ENCODE peak calls at places on chromosomes 2 and 18, in five cellular contexts. W, B, K, Z and P are unnamed samples.

GRCh38 chr2:150570712-150571111 is 83.2 kb upstream of the RND3 start:
- DNase-seq in W (no peak), B (no peak), K (no peak), Z (no peak), P (no peak)

GRCh38 chr2:231715988-231716616 is 7.8 kb downstream of the PTMA start:
- DNase-seq in W (no peak), B (no peak), K (no peak), Z (no peak), P (no peak)

GRCh38 chr2:236676131-236676873 is 106.7 kb downstream of the ACKR3 start:
- DNase-seq in W (no peak), B (no peak), K (no peak), Z (no peak), P (no peak)

GRCh38 chr2:118431188-118431562 is 342.9 kb downstream of the INSIG2 start:
- DNase-seq in W (no peak), B (no peak), K (no peak), Z (no peak), P (no peak)

GRCh38 chr2:233513953-233514655 is 52.5 kb downstream of the USP40 start:
- DNase-seq in W (peak), B (no peak), K (no peak), Z (no peak), P (no peak)

GRCh38 chr18:13435596-13436333 is 217.2 kb downstream of the LDLRAD4 start:
- DNase-seq in W (no peak), B (no peak), K (no peak), Z (no peak), P (no peak)

GRCh38 chr2:31997653-31998052 is 13.2 kb downstream of the MEMO1 start:
- DNase-seq in W (no peak), B (no peak), K (no peak), Z (no peak), P (no peak)

GRCh38 chr2:67389788-67390187 is 7.3 kb upstream of the ETAA1 start:
- DNase-seq in W (no peak), B (no peak), K (no peak), Z (no peak), P (no peak)

GRCh38 chr2:20496069-20496468 is 49.2 kb downstream of the RHOB start:
- DNase-seq in W (no peak), B (no peak), K (no peak), Z (no peak), P (no peak)

GRCh38 chr18:73848656-73849055 is 299.0 kb downstream of the FBXO15 start:
- DNase-seq in W (no peak), B (no peak), K (no peak), Z (no peak), P (no peak)

GRCh38 chr2:8626572-8626971 is 55.3 kb upstream of the ID2 start:
- DNase-seq in W (no peak), B (no peak), K (no peak), Z (no peak), P (no peak)

GRCh38 chr2:175187378-175187777 is 5.9 kb upstream of the ATP5MC3 start:
- DNase-seq in W (no peak), B (no peak), K (no peak), Z (no peak), P (no peak)

GRCh38 chr2:4763009-4763408 is 929.2 kb upstream of the SOX11 start:
- DNase-seq in W (peak), B (peak), K (no peak), Z (no peak), P (no peak)

GRCh38 chr2:3630631-3631030 is 27.4 kb upstream of the ALLC start:
- DNase-seq in W (no peak), B (no peak), K (no peak), Z (peak), P (no peak)

GRCh38 chr2:197858607-197859140 is 54.3 kb downstream of the PLCL1 start:
- DNase-seq in W (no peak), B (no peak), K (no peak), Z (no peak), P (no peak)

GRCh38 chr18:13471971-13472628 is 253.5 kb downstream of the LDLRAD4 start:
- DNase-seq in W (peak), B (peak), K (no peak), Z (peak), P (no peak)

GRCh38 chr2:6510547-6510946 is 355.2 kb downstream of the CMPK2 start:
- DNase-seq in W (no peak), B (no peak), K (no peak), Z (no peak), P (no peak)

GRCh38 chr2:7083580-7084509 is 166.6 kb downstream of the RNF144A start:
- DNase-seq in W (no peak), B (no peak), K (no peak), Z (no peak), P (no peak)

GRCh38 chr18:33578371-33579146 is 540 bp downstream of the ASXL3 start:
- DNase-seq in W (peak), B (peak), K (no peak), Z (peak), P (no peak)

GRCh38 chr2:240463274-240463865 is 27.9 kb downstream of the GPC1 start:
- DNase-seq in W (no peak), B (no peak), K (no peak), Z (peak), P (no peak)

GRCh38 chr2:20224716-20225293 is at the start of gene SDC1:
- DNase-seq in W (peak), B (peak), K (no peak), Z (peak), P (no peak)

GRCh38 chr2:135168119-135168872 is 116.2 kb downstream of the RAB3GAP1 start:
- DNase-seq in W (no peak), B (no peak), K (no peak), Z (no peak), P (no peak)

GRCh38 chr18:58454406-58455061 is 174.4 kb downstream of the ALPK2 start:
- DNase-seq in W (no peak), B (no peak), K (no peak), Z (no peak), P (no peak)

GRCh38 chr2:143425896-143426295 is 296.7 kb downstream of the ARHGAP15 start:
- DNase-seq in W (no peak), B (no peak), K (no peak), Z (no peak), P (no peak)

GRCh38 chr2:237920673-237921072 is 46.1 kb upstream of the UBE2F start:
- DNase-seq in W (no peak), B (no peak), K (no peak), Z (no peak), P (no peak)

GRCh38 chr2:5453648-5454390 is 238.4 kb upstream of the SOX11 start:
- DNase-seq in W (no peak), B (no peak), K (no peak), Z (no peak), P (no peak)

GRCh38 chr2:227684258-227684657 is 17.7 kb downstream of the SCYGR5 start:
- DNase-seq in W (no peak), B (no peak), K (no peak), Z (no peak), P (no peak)

GRCh38 chr2:126787278-126787677 is 111.4 kb upstream of the TEX51 start:
- DNase-seq in W (no peak), B (no peak), K (no peak), Z (peak), P (no peak)